ENCODE peak calls at places on chromosomes 1 and 21, in five cellular contexts. F is cardiac fibroblast, I is adrenal gland, G is lower leg skin, X is fibroblast of the aortic adventitia. V is an unnamed sample.

GRCh38 chr1:243312962-243313634 is 57.3 kb downstream of the SDCCAG8 start:
- DNase-seq in G (no peak), I (no peak), X (peak), F (no peak), V (no peak)

GRCh38 chr1:9901148-9902059 is 8.7 kb downstream of the CTNNBIP1 start:
- DNase-seq in I (peak), G (no peak), F (no peak), X (no peak), V (no peak)

GRCh38 chr21:14706712-14707111 is 160.6 kb upstream of the SAMSN1 start:
- DNase-seq in G (no peak), I (no peak), F (no peak), X (no peak), V (no peak)

GRCh38 chr1:32948905-32949304 is 15.7 kb downstream of the RNF19B start:
- DNase-seq in F (no peak), I (peak), G (no peak), X (no peak), V (peak)

GRCh38 chr1:119101563-119101962 is 38.9 kb downstream of the WARS2 start:
- DNase-seq in G (no peak), X (peak), I (no peak), F (peak), V (peak)

GRCh38 chr1:65959896-65960295 is 167.2 kb downstream of the PDE4B start:
- DNase-seq in G (no peak), F (peak), X (peak), I (no peak), V (peak)

GRCh38 chr1:108691886-108692723 is at the start of gene PRPF38B:
- DNase-seq in X (peak), F (peak), I (peak), G (peak), V (peak)

GRCh38 chr1:108826081-108826635 is 30.7 kb downstream of the AKNAD1 start:
- DNase-seq in F (no peak), G (no peak), X (no peak), I (no peak), V (no peak)

GRCh38 chr1:116352349-116352813 is 20.7 kb upstream of the ATP1A1 start:
- DNase-seq in F (no peak), G (no peak), X (no peak), I (no peak), V (peak)

GRCh38 chr1:110626890-110627289 is 20.7 kb upstream of the KCNA2 start:
- DNase-seq in X (no peak), I (no peak), F (no peak), G (peak), V (no peak)

GRCh38 chr1:119611701-119612113 is 36.4 kb downstream of the ZNF697 start:
- DNase-seq in F (peak), G (peak), I (peak), X (peak), V (peak)

DNA sequence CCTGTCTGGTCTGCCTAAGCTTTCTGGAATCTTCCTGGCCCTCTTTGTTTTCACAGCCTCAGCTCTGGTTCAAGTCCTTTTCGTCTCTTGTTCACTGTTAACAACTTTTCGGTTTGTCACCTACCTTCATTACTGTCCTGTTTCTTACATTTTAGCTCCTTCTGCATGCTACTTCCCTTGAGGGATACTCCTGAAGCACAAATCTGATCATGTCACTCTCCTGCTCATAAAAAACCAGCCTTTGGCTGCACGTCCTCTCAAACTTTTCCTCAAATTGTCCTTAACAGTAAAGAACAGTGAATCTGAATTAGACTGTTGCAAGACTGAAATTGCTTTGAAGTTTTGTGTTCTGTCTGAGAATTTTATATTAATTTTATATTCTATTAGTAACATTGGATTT is 3.3 kb downstream of the RAVER2 start:
- DNase-seq in X (no peak), I (no peak), G (no peak), F (no peak), V (no peak)
- H3K4me3 ChIP-seq in X (no peak), I (no peak), G (no peak), F (no peak), V (no peak)

GRCh38 chr21:40595806-40596205 is 251.2 kb downstream of the DSCAM start:
- DNase-seq in I (no peak), F (no peak), X (no peak), G (no peak), V (no peak)
- H3K4me3 ChIP-seq in I (no peak), F (no peak), X (no peak), G (no peak), V (no peak)

DNA sequence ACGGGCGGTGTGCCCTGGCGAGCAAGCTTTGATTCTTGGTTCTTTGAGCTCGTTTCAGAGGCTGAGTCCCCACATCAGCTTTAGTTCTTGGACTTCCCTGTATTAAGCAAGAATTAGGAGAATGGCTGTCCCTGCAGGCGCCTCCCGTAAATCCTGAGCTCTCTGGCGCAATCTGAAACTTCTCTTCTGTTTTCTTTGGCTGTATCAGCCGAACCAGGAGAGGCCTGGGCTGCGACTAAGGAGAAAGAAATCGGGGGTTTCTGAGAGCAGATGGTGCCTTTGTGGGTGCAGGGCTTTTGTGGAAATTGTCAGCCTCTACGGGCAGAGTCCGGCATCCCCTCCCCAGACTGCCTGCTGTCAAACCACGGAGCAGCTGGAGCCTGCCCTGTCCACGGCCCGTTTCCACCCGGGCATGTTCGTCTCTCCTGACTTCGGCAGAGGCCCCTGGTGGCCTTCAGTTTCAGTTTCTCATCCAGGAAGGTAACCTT is 17.9 kb downstream of the CSTB start:
- DNase-seq in I (peak), X (peak), G (no peak), F (peak), V (peak)
- H3K4me3 ChIP-seq in I (peak), X (peak), G (no peak), F (peak), V (peak)

GRCh38 chr1:228465571-228466146 is 21.5 kb upstream of the RNF187 start:
- DNase-seq in X (no peak), I (no peak), G (peak), F (no peak), V (no peak)
- H3K4me3 ChIP-seq in X (no peak), I (no peak), G (no peak), F (no peak), V (no peak)

DNA sequence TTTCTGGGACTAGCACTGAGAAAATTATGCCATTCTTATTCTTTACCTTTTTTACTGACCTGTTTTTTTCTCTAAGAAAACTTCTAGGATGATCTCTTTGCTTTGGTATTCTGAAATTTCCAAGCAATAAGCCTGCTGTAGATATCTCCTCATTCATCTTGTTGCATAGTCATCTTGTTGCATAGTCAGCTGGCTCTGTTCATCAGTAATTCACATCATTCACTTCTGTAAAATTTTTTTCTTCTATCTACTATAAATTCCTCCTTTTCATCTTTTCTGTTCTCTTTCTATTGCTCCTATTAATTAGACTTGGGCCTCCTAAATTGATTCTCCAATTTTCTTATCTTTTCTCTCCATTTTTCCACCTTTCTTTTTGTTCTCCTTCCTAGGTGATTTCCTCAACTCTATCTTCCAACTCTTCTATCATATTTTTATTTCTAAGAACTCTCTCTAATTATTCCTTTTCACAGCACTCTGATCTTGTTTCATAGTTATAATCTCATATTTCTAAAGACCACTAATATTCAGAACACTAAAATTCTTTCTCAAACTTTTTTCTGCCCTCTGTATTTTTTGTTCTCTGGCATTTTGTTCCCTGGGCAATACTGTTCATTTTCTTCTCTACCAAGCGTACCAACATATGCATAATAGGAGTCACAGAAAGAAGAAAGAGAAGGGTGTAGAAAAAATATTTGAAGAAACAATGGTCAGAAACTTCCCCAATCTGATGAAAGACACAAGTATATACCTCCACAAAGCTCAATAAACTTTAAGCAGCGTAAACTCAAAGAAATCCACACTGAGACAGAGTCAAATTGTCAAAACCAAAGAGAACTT is 17.7 kb downstream of the TUT4 start:
- DNase-seq in I (no peak), F (peak), X (peak), G (no peak), V (peak)
- H3K4me3 ChIP-seq in I (no peak), F (no peak), X (no peak), G (no peak), V (no peak)

V was measured in fibroblast of pulmonary artery.